ENCODE peak calls at places on chromosomes 6 and 20, in seven cellular contexts. J is body of pancreas, S is brain microvascular endothelial cell, R is lung, V is cardiac muscle cell, B is endodermal cell, G is A549. X is an unnamed sample.

GRCh38 chr20:25065625-25066338 is 7.8 kb upstream of the ACSS1 start:
- DNase-seq in R (peak; percentile 62), G (peak; percentile 71), J (peak; percentile 76), B (peak; percentile 84), S (peak; percentile 34), V (peak; percentile 72), X (peak; percentile 65)

GRCh38 chr6:74657033-74657432 is 548.8 kb downstream of the COL12A1 start:
- DNase-seq in S (no peak), G (no peak), B (no peak), V (no peak), R (no peak), J (no peak), X (no peak)

GRCh38 chr6:107082045-107082444 is 33.3 kb downstream of the BEND3 start:
- DNase-seq in S (no peak), G (peak; percentile 11), R (no peak), B (peak; percentile 59), J (no peak), V (peak; percentile 15), X (peak; percentile 31)

GRCh38 chr6:89950879-89951391 is 56.7 kb downstream of the GJA10 start:
- DNase-seq in S (no peak), G (no peak), B (no peak), V (peak; percentile 75), R (no peak), J (no peak), X (peak; percentile 91)

GRCh38 chr6:38688579-38689087 is 14.3 kb downstream of the GLO1 start:
- DNase-seq in S (no peak), V (no peak), G (no peak), R (no peak), B (peak; percentile 61), J (peak; percentile 52), X (no peak)

GRCh38 chr20:13302647-13303425 is 81.8 kb downstream of the ISM1 start:
- DNase-seq in V (peak; percentile 27), G (peak; percentile 44), B (peak; percentile 76), R (no peak), J (peak; percentile 51), S (peak; percentile 10), X (peak; percentile 45)

GRCh38 chr6:20424679-20425078 is 23.0 kb downstream of the E2F3 start:
- DNase-seq in G (no peak), J (no peak), V (peak; percentile 75), R (peak; percentile 41), B (peak; percentile 68), S (no peak), X (no peak)

GRCh38 chr6:119207973-119208725 is 129.7 kb upstream of the FAM184A start:
- DNase-seq in S (peak; percentile 31), G (no peak), B (no peak), R (no peak), J (no peak), V (peak; percentile 73), X (no peak)

GRCh38 chr6:30740540-30740870 is 2.0 kb downstream of the FLOT1 start:
- DNase-seq in V (no peak), R (no peak), B (no peak), S (no peak), J (no peak), G (no peak), X (no peak)
- H3K27ac ChIP-seq in V (no peak overlapping the region), R (no peak overlapping the region), B (no peak overlapping the region), S (no peak overlapping the region), J (no peak overlapping the region), G (no peak overlapping the region), X (peak overlapping the region; percentile 50)

GRCh38 chr20:37446286-37447032 is 74.6 kb upstream of the NNAT start:
- DNase-seq in B (no peak), G (no peak), J (no peak), R (no peak), V (no peak), S (no peak), X (no peak)

GRCh38 chr20:37442986-37443385 is 78.1 kb upstream of the NNAT start:
- DNase-seq in S (no peak), J (no peak), B (no peak), G (no peak), R (no peak), V (no peak), X (no peak)

GRCh38 chr20:37443596-37443995 is 77.5 kb upstream of the NNAT start:
- DNase-seq in V (no peak), G (no peak), S (no peak), B (no peak), J (no peak), R (no peak), X (no peak)

GRCh38 chr20:37442547-37442946 is 78.5 kb upstream of the NNAT start:
- DNase-seq in B (no peak), J (no peak), S (no peak), G (no peak), V (no peak), R (no peak), X (no peak)

GRCh38 chr20:37445041-37445440 is 76.0 kb upstream of the NNAT start:
- DNase-seq in B (no peak), R (no peak), G (no peak), V (no peak), J (no peak), S (no peak), X (no peak)
- H3K27ac ChIP-seq in B (no peak overlapping the region), R (no peak overlapping the region), G (no peak overlapping the region), V (no peak overlapping the region), J (no peak overlapping the region), S (no peak overlapping the region), X (no peak overlapping the region)

GRCh38 chr20:17295151-17295726 is 68.4 kb downstream of the PCSK2 start:
- DNase-seq in J (no peak), B (no peak), R (no peak), G (no peak), S (no peak), V (no peak), X (no peak)
- H3K27ac ChIP-seq in J (no peak overlapping the region), B (no peak overlapping the region), R (no peak overlapping the region), G (no peak overlapping the region), S (no peak overlapping the region), V (no peak overlapping the region), X (no peak overlapping the region)

GRCh38 chr6:16947461-16948159 is 154.2 kb upstream of the STMND1 start:
- DNase-seq in B (no peak), G (peak; percentile 58), S (peak; percentile 79), J (peak; percentile 6), R (peak; percentile 40), V (peak; percentile 96), X (peak; percentile 61)
- H3K27ac ChIP-seq in B (no peak overlapping the region), G (no peak overlapping the region), S (peak overlapping the region; percentile 62), J (no peak overlapping the region), R (no peak overlapping the region), V (peak overlapping the region; percentile 65), X (no peak overlapping the region)

DNA sequence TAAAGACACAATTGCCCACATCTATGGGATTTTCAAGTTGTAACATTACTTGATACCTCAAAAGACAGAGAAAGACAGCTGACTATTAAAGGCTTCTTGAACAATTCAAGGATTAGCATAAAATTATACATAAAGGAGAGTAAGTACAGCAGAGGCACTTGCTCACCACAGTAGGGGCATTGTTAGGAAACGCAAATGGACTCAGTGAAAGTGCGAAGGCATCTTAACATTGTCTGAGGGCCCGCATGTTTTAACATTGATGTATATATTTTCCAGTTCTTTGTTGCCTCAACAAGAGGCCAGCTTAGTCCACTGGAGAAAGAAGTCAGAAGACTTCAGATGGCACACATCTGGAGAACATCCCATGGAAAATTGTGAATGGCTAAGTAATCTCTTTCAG is 115.4 kb downstream of the SIM1 start:
- DNase-seq in G (no peak), R (no peak), J (no peak), V (no peak), S (no peak), B (no peak), X (no peak)
- H3K27ac ChIP-seq in G (no peak overlapping the region), R (no peak overlapping the region), J (no peak overlapping the region), V (no peak overlapping the region), S (no peak overlapping the region), B (no peak overlapping the region), X (no peak overlapping the region)

DNA sequence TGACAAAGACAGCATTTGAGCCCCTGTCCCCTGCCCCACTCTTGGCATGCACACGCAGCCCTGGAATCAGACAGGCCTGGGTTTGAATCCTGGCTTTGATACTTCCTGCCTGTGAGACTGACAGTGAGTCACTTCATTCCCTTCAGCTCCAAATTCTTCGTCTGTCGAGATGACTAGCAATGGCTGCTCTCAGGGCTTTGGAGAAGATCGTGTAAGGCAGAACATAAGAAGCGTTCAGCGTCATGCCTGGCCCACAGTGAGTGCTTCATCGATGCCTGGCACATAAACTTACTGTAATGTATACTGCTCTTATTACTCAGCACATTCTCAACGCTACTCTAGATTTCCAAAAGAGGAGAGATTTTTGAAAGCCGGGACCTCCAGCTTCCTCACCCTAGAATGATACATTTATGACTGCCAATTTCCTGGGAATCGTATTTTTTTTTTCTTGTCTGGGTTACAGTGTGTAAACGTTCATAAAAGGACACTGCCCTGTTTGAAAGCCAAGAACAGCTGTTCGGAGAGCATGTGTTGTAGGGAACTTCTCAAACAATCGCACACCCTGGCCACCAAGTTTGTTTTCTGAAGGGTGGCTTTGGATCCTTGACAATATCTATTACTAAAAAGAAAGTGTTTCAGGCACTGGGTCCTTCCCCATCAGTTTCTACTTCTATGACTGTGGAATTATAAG is 16.2 kb upstream of the BCAS1 start:
- DNase-seq in J (no peak), G (no peak), S (peak; percentile 8), V (peak; percentile 46), R (no peak), B (no peak), X (no peak)
- H3K27ac ChIP-seq in J (no peak overlapping the region), G (peak overlapping the region; percentile 52), S (no peak overlapping the region), V (no peak overlapping the region), R (no peak overlapping the region), B (no peak overlapping the region), X (no peak overlapping the region)

DNA sequence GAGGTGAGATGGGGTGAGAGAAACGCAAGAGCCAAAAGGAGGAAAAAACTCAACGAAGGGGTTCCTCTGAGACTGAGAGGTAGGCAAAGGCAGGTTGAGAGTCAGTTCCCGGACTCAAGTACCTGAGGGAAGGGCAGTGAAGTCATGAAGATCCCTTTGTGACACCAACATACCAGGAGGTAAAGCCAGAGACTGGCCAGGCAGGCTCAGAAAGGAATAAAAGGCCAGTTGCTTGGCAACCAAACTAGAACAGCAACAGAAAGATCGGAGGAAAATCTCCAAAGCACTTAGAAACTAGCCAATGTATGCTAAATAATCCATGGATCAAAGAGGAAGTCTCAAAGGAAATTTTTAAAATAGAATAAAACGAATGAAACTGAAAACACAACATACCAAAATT is 209.8 kb upstream of the PROKR2 start:
- DNase-seq in S (no peak), B (no peak), J (no peak), G (no peak), R (no peak), V (no peak), X (no peak)
- H3K27ac ChIP-seq in S (no peak overlapping the region), B (no peak overlapping the region), J (no peak overlapping the region), G (no peak overlapping the region), R (no peak overlapping the region), V (no peak overlapping the region), X (no peak overlapping the region)

GRCh38 chr20:460180-460579 is 2.2 kb downstream of the TBC1D20 start:
- DNase-seq in R (no peak), G (no peak), S (no peak), V (no peak), J (no peak), B (no peak), X (no peak)
- H3K27ac ChIP-seq in R (no peak overlapping the region), G (no peak overlapping the region), S (no peak overlapping the region), V (no peak overlapping the region), J (no peak overlapping the region), B (no peak overlapping the region), X (no peak overlapping the region)

X was measured in RWPE1.